ENCODE peak calls at places on chromosome 20, in six cellular contexts. X is body of pancreas, S is suprapubic skin, C is right cardiac atrium, L is tibial artery, I is OCI-LY7. F is an unnamed sample.

GRCh38 chr20:51275816-51276215 is 252.9 kb upstream of the KCNG1 start:
- DNase-seq in S (no peak), L (no peak), I (no peak), X (no peak), C (no peak), F (peak)

GRCh38 chr20:36466089-36466488 is 75.2 kb upstream of the MYL9 start:
- DNase-seq in L (no peak), X (no peak), C (no peak), I (peak), S (no peak), F (no peak)

GRCh38 chr20:44817143-44817910 is 7.0 kb upstream of the RIMS4 start:
- DNase-seq in I (no peak), C (no peak), L (no peak), X (no peak), S (no peak), F (no peak)

GRCh38 chr20:46990811-46991567 is 96.3 kb downstream of the EYA2 start:
- DNase-seq in I (no peak), S (no peak), C (no peak), X (no peak), L (no peak), F (no peak)

GRCh38 chr20:5973172-5973571 is 22.7 kb downstream of the MCM8 start:
- DNase-seq in I (no peak), L (no peak), C (no peak), S (no peak), X (no peak), F (peak)

GRCh38 chr20:48523191-48523757 is 304.5 kb downstream of the PREX1 start:
- DNase-seq in L (no peak), C (no peak), S (no peak), I (peak), X (peak), F (peak)

GRCh38 chr20:47019106-47019824 is 124.6 kb downstream of the EYA2 start:
- DNase-seq in C (no peak), L (no peak), I (no peak), S (no peak), X (no peak), F (peak)

GRCh38 chr20:49395659-49396058 is 86.8 kb downstream of the KCNB1 start:
- DNase-seq in C (no peak), L (no peak), S (no peak), X (no peak), I (no peak), F (no peak)

GRCh38 chr20:64152906-64153305 is 11.3 kb upstream of the MYT1 start:
- DNase-seq in L (no peak), X (no peak), S (no peak), I (no peak), C (peak), F (no peak)

GRCh38 chr20:58716476-58717277 is 24.1 kb downstream of the NPEPL1 start:
- DNase-seq in S (peak), L (peak), C (peak), I (no peak), X (peak), F (no peak)

GRCh38 chr20:31712564-31713311 is 9.9 kb downstream of the BCL2L1 start:
- DNase-seq in X (peak), C (peak), I (no peak), L (peak), S (peak), F (peak)

GRCh38 chr20:37917436-37917835 is 14.5 kb downstream of the VSTM2L start:
- DNase-seq in I (no peak), C (no peak), S (no peak), L (no peak), X (no peak), F (no peak)

GRCh38 chr20:33919653-33920052 is 74.1 kb upstream of the RALY start:
- DNase-seq in C (no peak), S (no peak), L (no peak), I (no peak), X (no peak), F (no peak)

GRCh38 chr20:561437-562231 is 18.0 kb upstream of the CSNK2A1 start:
- DNase-seq in S (no peak), L (peak), C (peak), X (peak), I (peak), F (peak)

GRCh38 chr20:37406010-37406998 is 60.4 kb downstream of the SRC start:
- DNase-seq in I (peak), X (peak), C (peak), L (no peak), S (no peak), F (peak)

GRCh38 chr20:12112089-12112474 is 194.4 kb downstream of the BTBD3 start:
- DNase-seq in I (no peak), L (no peak), C (no peak), X (no peak), S (no peak), F (no peak)

GRCh38 chr20:16607364-16608264 is 34.4 kb upstream of the KIF16B start:
- DNase-seq in L (no peak), X (no peak), C (no peak), S (no peak), I (no peak), F (no peak)

GRCh38 chr20:11919046-11919445 is 1.4 kb downstream of the BTBD3 start:
- DNase-seq in C (peak), I (no peak), X (peak), S (no peak), L (no peak), F (peak)

GRCh38 chr20:48017504-48017903 is 232.2 kb upstream of the SULF2 start:
- DNase-seq in L (no peak), S (no peak), I (no peak), X (no peak), C (no peak), F (no peak)

GRCh38 chr20:38426006-38426405 is 9.1 kb downstream of the SNHG17 start:
- DNase-seq in L (no peak), S (no peak), I (no peak), X (no peak), C (no peak), F (peak)

GRCh38 chr20:1661542-1662299 is 4.1 kb upstream of the SIRPG start:
- DNase-seq in L (no peak), X (no peak), C (no peak), S (no peak), I (no peak), F (no peak)

GRCh38 chr20:37392441-37393195 is 46.7 kb downstream of the SRC start:
- DNase-seq in L (no peak), C (peak), I (peak), X (no peak), S (no peak), F (peak)

GRCh38 chr20:59371429-59371828 is 71.0 kb downstream of the EDN3 start:
- DNase-seq in X (no peak), I (no peak), S (no peak), C (no peak), L (no peak), F (no peak)

GRCh38 chr20:10007747-10008146 is 27.0 kb upstream of the ANKEF1 start:
- DNase-seq in I (no peak), S (no peak), L (no peak), C (no peak), X (no peak), F (no peak)

GRCh38 chr20:53660078-53660909 is 66.7 kb upstream of the ZNF217 start:
- DNase-seq in L (no peak), I (peak), S (no peak), C (peak), X (no peak), F (peak)

GRCh38 chr20:9185511-9185910 is 116.6 kb downstream of the PLCB4 start:
- DNase-seq in X (no peak), I (no peak), C (no peak), S (no peak), L (no peak), F (peak)

GRCh38 chr20:58327211-58327610 is 17.7 kb downstream of the RAB22A start:
- DNase-seq in S (no peak), X (no peak), L (no peak), C (no peak), I (no peak), F (no peak)

GRCh38 chr20:45649312-45649863 is 18.3 kb upstream of the WFDC9 start:
- DNase-seq in C (no peak), X (no peak), L (no peak), S (no peak), I (no peak), F (no peak)

GRCh38 chr20:41178904-41179432 is 41.6 kb downstream of the PLCG1 start:
- DNase-seq in I (no peak), L (peak), C (peak), S (no peak), X (no peak), F (peak)

GRCh38 chr20:9021699-9022098 is 47.2 kb upstream of the PLCB4 start:
- DNase-seq in S (no peak), L (no peak), C (no peak), X (no peak), I (no peak), F (peak)

GRCh38 chr20:52978851-52979250 is 6.7 kb downstream of the TSHZ2 start:
- DNase-seq in S (no peak), C (no peak), X (no peak), L (no peak), I (no peak), F (no peak)

GRCh38 chr20:53579581-53580375 is 13.9 kb downstream of the ZNF217 start:
- DNase-seq in S (no peak), I (peak), L (no peak), C (peak), X (no peak), F (peak)

GRCh38 chr20:10669843-10670446 is 3.9 kb downstream of the JAG1 start:
- DNase-seq in S (no peak), X (no peak), L (no peak), C (no peak), I (no peak), F (no peak)

GRCh38 chr20:34211591-34211990 is 29.6 kb upstream of the ASIP start:
- DNase-seq in S (no peak), C (no peak), I (peak), X (no peak), L (no peak), F (no peak)

GRCh38 chr20:18504479-18505060 is 3.2 kb upstream of the SEC23B start:
- DNase-seq in I (no peak), S (no peak), L (no peak), X (peak), C (peak), F (peak)
- H3K4me3 ChIP-seq in I (no peak), S (peak), L (peak), X (no peak), C (no peak), F (no peak)

GRCh38 chr20:62318411-62319345 is 15.9 kb downstream of the ADRM1 start:
- DNase-seq in C (peak), I (no peak), L (no peak), S (no peak), X (no peak), F (peak)

GRCh38 chr20:62314711-62315302 is 12.0 kb downstream of the ADRM1 start:
- DNase-seq in L (no peak), C (no peak), S (no peak), I (no peak), X (no peak), F (no peak)

GRCh38 chr20:62315773-62316172 is 13.0 kb downstream of the ADRM1 start:
- DNase-seq in S (no peak), I (no peak), X (no peak), L (no peak), C (no peak), F (no peak)

GRCh38 chr20:62317167-62317655 is 14.4 kb downstream of the ADRM1 start:
- DNase-seq in C (peak), I (no peak), X (no peak), L (no peak), S (no peak), F (no peak)

DNA sequence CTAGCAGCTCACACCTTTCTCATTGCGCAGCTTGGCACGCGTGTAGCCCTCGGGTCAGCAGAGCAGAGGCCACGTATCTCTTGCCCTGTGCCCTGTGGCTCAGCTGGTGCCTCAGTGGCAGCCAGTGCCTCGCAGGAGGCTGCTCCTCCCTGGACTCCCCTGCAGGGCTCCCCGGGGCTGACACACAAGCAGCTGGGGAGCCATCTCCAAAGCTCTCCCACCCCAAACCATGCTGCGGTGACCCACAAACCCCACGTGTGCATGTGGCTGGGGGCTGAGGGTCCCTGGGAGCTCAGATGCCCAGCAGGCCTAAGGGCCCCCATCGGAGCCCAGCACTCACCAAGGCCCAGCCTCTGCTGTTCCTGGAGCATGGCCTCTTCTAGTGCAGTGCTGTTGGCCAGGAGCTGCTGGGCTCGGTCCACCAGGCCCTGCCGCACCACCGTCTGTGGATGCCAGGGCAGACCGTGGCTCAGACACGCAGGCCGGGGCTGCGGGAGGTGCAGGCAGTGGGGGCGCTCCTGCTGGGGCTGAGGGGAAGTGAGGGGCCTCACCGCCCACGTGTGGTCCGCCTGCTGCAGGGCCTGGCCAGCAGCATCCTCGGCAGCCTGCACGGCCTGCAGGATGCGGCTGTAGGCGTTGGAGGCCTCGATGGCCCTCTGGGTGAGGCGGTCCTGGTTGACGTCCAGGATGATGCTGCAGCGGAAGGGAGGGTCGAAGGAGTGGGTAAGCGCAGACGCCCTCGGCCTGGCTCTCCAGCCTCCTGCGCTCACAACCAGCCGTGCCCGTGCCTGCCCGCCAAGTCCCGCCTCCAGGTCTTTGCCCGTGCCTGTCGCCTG is 13.8 kb downstream of the ADRM1 start:
- DNase-seq in X (no peak), L (no peak), S (no peak), I (no peak), C (peak), F (no peak)
- H3K4me3 ChIP-seq in X (no peak), L (no peak), S (no peak), I (no peak), C (no peak), F (no peak)

GRCh38 chr20:24989162-24989561 is 3.4 kb downstream of the APMAP start:
- DNase-seq in X (no peak), S (peak), C (no peak), L (no peak), I (no peak), F (no peak)
- H3K4me3 ChIP-seq in X (no peak), S (no peak), C (no peak), L (no peak), I (no peak), F (no peak)

GRCh38 chr20:20713244-20713765 is 861 bp upstream of the RALGAPA2 start:
- DNase-seq in S (no peak), X (peak), C (peak), L (no peak), I (no peak), F (no peak)
- H3K4me3 ChIP-seq in S (peak), X (no peak), C (peak), L (peak), I (peak), F (peak)